ENCODE peak calls at places on chromosomes 5 and 9, in eight cellular contexts. F is Right ventricle myocardium superior; Z is T-helper 17 cell; O is activated T-cell treated with anti-CD3 and anti-CD28 coated beads, Interleukin-2, amount 50 U/mL, for 72 hours; T is sciatic nerve; K is stimulated activated naive CD8-positive, alpha-beta T cell treated with anti-CD3 and anti-CD28 coated beads, Interleukin-15, Interleukin-2, amounts not matched to agents 100 U/mL and 50 U/mL, for 24 hours; Y is naive thymus-derived CD4-positive, alpha-beta T cell; P is activated naive CD4-positive, alpha-beta T cell treated with anti-CD3 and anti-CD28 coated beads, Interleukin-2, amount 50 U/mL, for 72 hours. E is an unnamed sample.

GRCh38 chr9:114178756-114179450 is 23.6 kb downstream of the COL27A1 start:
- ATAC-seq in F (peak; percentile 87), T (peak; percentile 18), K (no peak), O (no peak), P (no peak), Z (no peak), Y (no peak), E (peak; percentile 60)

GRCh38 chr5:60677831-60678664 is 21.9 kb downstream of the DEPDC1B start:
- ATAC-seq in P (no peak), F (no peak), K (no peak), O (peak; percentile 20), Z (peak; percentile 51), Y (peak; percentile 63), T (no peak), E (no peak)

GRCh38 chr5:169298193-169298592 is 2.7 kb downstream of the SLIT3 start:
- ATAC-seq in K (no peak), T (no peak), Z (no peak), P (no peak), O (no peak), F (no peak), Y (no peak), E (no peak)

GRCh38 chr5:176653401-176653800 is 6.1 kb downstream of the TSPAN17 start:
- ATAC-seq in K (peak; percentile 77), Z (no peak), Y (peak; percentile 39), O (peak; percentile 89), F (no peak), P (peak; percentile 84), T (no peak), E (no peak)

GRCh38 chr9:135281661-135282000 is 194.2 kb downstream of the OLFM1 start:
- ATAC-seq in P (no peak), K (no peak), T (no peak), F (no peak), Z (no peak), Y (no peak), O (no peak), E (no peak)

GRCh38 chr5:39405489-39405888 is 19.3 kb downstream of the DAB2 start:
- ATAC-seq in Y (no peak), K (no peak), T (no peak), O (no peak), F (no peak), P (no peak), Z (no peak), E (no peak)

GRCh38 chr9:118644066-118644465 is 725.2 kb downstream of the BRINP1 start:
- ATAC-seq in Z (no peak), F (no peak), P (no peak), Y (no peak), T (no peak), O (no peak), K (no peak), E (no peak)

GRCh38 chr9:107513464-107514092 is 24.0 kb upstream of the KLF4 start:
- ATAC-seq in Z (no peak), Y (peak; percentile 73), K (no peak), O (no peak), F (no peak), T (no peak), P (no peak), E (no peak)

GRCh38 chr9:93552923-93553322 is 23.5 kb upstream of the PHF2 start:
- ATAC-seq in T (no peak), K (no peak), O (no peak), Z (no peak), P (no peak), F (no peak), Y (no peak), E (no peak)

GRCh38 chr9:131657890-131658752 is 81.8 kb downstream of the RAPGEF1 start:
- ATAC-seq in K (peak; percentile 75), O (peak; percentile 80), P (peak; percentile 75), F (no peak), Z (no peak), T (no peak), Y (peak; percentile 19), E (peak; percentile 57)

GRCh38 chr9:112176410-112177010 is 1.4 kb upstream of the SUSD1 start:
- ATAC-seq in T (no peak), Y (peak; percentile 56), O (no peak), P (no peak), F (no peak), Z (peak; percentile 62), K (no peak), E (no peak)

GRCh38 chr5:180825768-180826525 is 23.3 kb upstream of the MGAT1 start:
- ATAC-seq in K (peak; percentile 69), O (peak; percentile 85), T (peak; percentile 61), Y (no peak), P (peak; percentile 80), F (peak; percentile 41), Z (no peak), E (peak; percentile 68)

GRCh38 chr5:74394543-74394923 is 246.0 kb downstream of the ENC1 start:
- ATAC-seq in P (no peak), O (no peak), K (no peak), Z (no peak), F (no peak), T (peak; percentile 7), Y (peak; percentile 52), E (peak; percentile 6)

GRCh38 chr9:88775037-88775471 is 216.2 kb upstream of the S1PR3 start:
- ATAC-seq in O (no peak), Z (no peak), K (no peak), P (no peak), F (peak; percentile 63), T (peak; percentile 92), Y (no peak), E (peak; percentile 92)

GRCh38 chr5:61933787-61934626 is 372.0 kb upstream of the KIF2A start:
- ATAC-seq in K (no peak), Z (no peak), F (peak; percentile 84), O (no peak), T (no peak), P (no peak), Y (no peak), E (no peak)

GRCh38 chr5:151274666-151275065 is 21.7 kb downstream of the GM2A start:
- ATAC-seq in O (no peak), F (no peak), T (no peak), Z (no peak), K (no peak), P (no peak), Y (no peak), E (no peak)

GRCh38 chr5:53031695-53032096 is 42.5 kb downstream of the ITGA2 start:
- ATAC-seq in O (peak; percentile 90), Y (peak; percentile 89), P (peak; percentile 94), K (peak; percentile 88), T (peak; percentile 66), Z (peak; percentile 82), F (no peak), E (no peak)

GRCh38 chr5:61450880-61451279 is 118.8 kb downstream of the ZSWIM6 start:
- ATAC-seq in Z (no peak), T (peak; percentile 48), Y (no peak), K (no peak), O (no peak), F (peak; percentile 66), P (no peak), E (no peak)

GRCh38 chr5:130055572-130055971 is 151.3 kb downstream of the CHSY3 start:
- ATAC-seq in P (no peak), K (no peak), Y (no peak), Z (no peak), O (no peak), F (no peak), T (no peak), E (no peak)

GRCh38 chr9:87950765-87951488 is 23.4 kb downstream of the CDK20 start:
- ATAC-seq in T (no peak), Y (no peak), K (no peak), Z (no peak), F (peak; percentile 34), O (peak; percentile 36), P (no peak), E (no peak)

GRCh38 chr9:132199056-132199455 is 37.2 kb downstream of the NTNG2 start:
- ATAC-seq in O (no peak), T (no peak), K (no peak), Y (no peak), P (no peak), Z (no peak), F (no peak), E (no peak)

GRCh38 chr9:89953824-89954223 is 349.0 kb downstream of the GADD45G start:
- ATAC-seq in P (no peak), O (no peak), T (no peak), Y (no peak), Z (no peak), K (no peak), F (peak; percentile 83), E (no peak)

GRCh38 chr9:88497224-88497623 is 37.8 kb upstream of the NXNL2 start:
- ATAC-seq in Z (no peak), O (no peak), K (no peak), T (no peak), F (no peak), P (no peak), Y (no peak), E (no peak)

GRCh38 chr9:73611072-73611471 is 459.4 kb downstream of the ANXA1 start:
- ATAC-seq in P (no peak), K (no peak), Z (no peak), F (no peak), O (no peak), T (no peak), Y (no peak), E (no peak)

GRCh38 chr5:111699324-111699723 is 57.7 kb downstream of the NREP start:
- ATAC-seq in P (no peak), O (no peak), K (no peak), Y (no peak), T (no peak), Z (no peak), F (no peak), E (no peak)

GRCh38 chr5:121384359-121384758 is 467.3 kb upstream of the FTMT start:
- ATAC-seq in O (no peak), P (no peak), Z (no peak), T (no peak), F (no peak), Y (no peak), K (no peak), E (no peak)

GRCh38 chr5:14176888-14177287 is 33.7 kb downstream of the TRIO start:
- ATAC-seq in Z (no peak), Y (no peak), K (no peak), O (no peak), P (no peak), T (no peak), F (no peak), E (no peak)

GRCh38 chr5:122959740-122960450 is 76.6 kb downstream of the PPIC start:
- ATAC-seq in P (no peak), Z (no peak), T (no peak), Y (no peak), K (no peak), F (no peak), O (no peak), E (no peak)

GRCh38 chr5:173744527-173744926 is 128.1 kb upstream of the BOD1 start:
- ATAC-seq in F (no peak), T (no peak), O (no peak), P (no peak), K (no peak), Z (no peak), Y (no peak), E (no peak)

GRCh38 chr9:17453751-17454150 is 125.1 kb upstream of the SH3GL2 start:
- ATAC-seq in T (no peak), K (no peak), Y (no peak), P (no peak), F (no peak), Z (no peak), O (no peak), E (no peak)

GRCh38 chr5:67188274-67188857 is 8.2 kb downstream of the CD180 start:
- ATAC-seq in Z (peak; percentile 59), K (no peak), O (peak; percentile 40), P (peak; percentile 11), F (no peak), T (no peak), Y (no peak), E (no peak)

GRCh38 chr9:108419379-108419778 is 436.4 kb downstream of the ACTL7B start:
- ATAC-seq in P (no peak), O (no peak), T (no peak), Z (no peak), F (no peak), K (no peak), Y (no peak), E (no peak)

GRCh38 chr9:128723866-128724743 is at the start of gene ZDHHC12:
- ATAC-seq in P (peak; percentile 96), O (peak; percentile 98), T (peak; percentile 94), Y (peak; percentile 97), F (peak; percentile 97), K (peak; percentile 98), Z (peak; percentile 98), E (peak; percentile 95)

GRCh38 chr9:121299125-121299466 is 31.1 kb downstream of the GSN start:
- ATAC-seq in F (peak; percentile 13), P (peak; percentile 16), Y (peak; percentile 7), K (no peak), Z (peak; percentile 20), T (peak; percentile 34), O (peak; percentile 6), E (peak; percentile 17)

E was measured in gastroesophageal sphincter.